ENCODE peak calls at places on chromosomes 2 and 18, in four cellular contexts. O, R, Q and S are unnamed samples. For H3K9me3, the result is how much of the 10 kb centered on the place peaks cover.

GRCh38 chr2:120709608-120710041 is 26.0 kb upstream of the GLI2 start:
- DNase-seq in O (no peak), R (no peak), Q (no peak), S (no peak)

GRCh38 chr2:44549099-44549471 is 187.3 kb downstream of the CAMKMT start:
- DNase-seq in O (no peak), R (no peak), Q (peak), S (no peak)

GRCh38 chr18:32730620-32731021 is 42.2 kb downstream of the KLHL14 start:
- DNase-seq in O (peak), R (no peak), Q (no peak), S (no peak)

GRCh38 chr2:117856415-117857210 is 42.1 kb downstream of the DDX18 start:
- DNase-seq in O (peak), R (no peak), Q (peak), S (no peak)

GRCh38 chr2:158006961-158007664 is 94.6 kb upstream of the UPP2 start:
- DNase-seq in O (no peak), R (no peak), Q (no peak), S (no peak)

GRCh38 chr18:34647251-34647650 is 62.8 kb upstream of the DTNA start:
- DNase-seq in O (no peak), R (no peak), Q (no peak), S (no peak)

GRCh38 chr2:173991857-173992588 is 26.9 kb upstream of the SP3 start:
- DNase-seq in O (no peak), R (peak), Q (no peak), S (peak)

GRCh38 chr2:69577467-69578200 is 65.9 kb downstream of the AAK1 start:
- DNase-seq in O (no peak), R (no peak), Q (no peak), S (no peak)

GRCh38 chr2:129936334-129936934 is 43.0 kb upstream of the RAB6C start:
- DNase-seq in O (no peak), R (no peak), Q (no peak), S (no peak)

GRCh38 chr2:7745369-7745768 is 828.2 kb downstream of the RNF144A start:
- DNase-seq in O (no peak), R (no peak), Q (no peak), S (no peak)

GRCh38 chr2:176709541-176709951 is 440.3 kb downstream of the MTX2 start:
- DNase-seq in O (no peak), R (peak), Q (no peak), S (peak)

GRCh38 chr18:43888601-43889000 is 611.3 kb upstream of the SYT4 start:
- DNase-seq in O (no peak), R (no peak), Q (no peak), S (no peak)

GRCh38 chr2:162925595-162925994 is 87.0 kb upstream of the KCNH7 start:
- DNase-seq in O (no peak), R (no peak), Q (no peak), S (no peak)

GRCh38 chr2:241002275-241003046 is 4.0 kb downstream of the SNED1 start:
- DNase-seq in O (no peak), R (no peak), Q (no peak), S (no peak)

GRCh38 chr18:73962251-73962650 is 185.4 kb downstream of the FBXO15 start:
- DNase-seq in O (no peak), R (no peak), Q (peak), S (no peak)

GRCh38 chr18:58228762-58229161 is 184.7 kb downstream of the NEDD4L start:
- DNase-seq in O (no peak), R (no peak), Q (no peak), S (no peak)

GRCh38 chr2:186683341-186683740 is 10.5 kb upstream of the FAM171B start:
- DNase-seq in O (no peak), R (no peak), Q (no peak), S (no peak)

GRCh38 chr18:23943903-23944624 is 70.5 kb upstream of the TTC39C start:
- DNase-seq in O (no peak), R (no peak), Q (peak), S (no peak)

GRCh38 chr2:32723467-32724079 is 95.7 kb downstream of the TTC27 start:
- DNase-seq in O (no peak), R (no peak), Q (no peak), S (no peak)
- H3K27ac ChIP-seq in O (no peak), R (no peak), Q (no peak), S (no peak)

DNA sequence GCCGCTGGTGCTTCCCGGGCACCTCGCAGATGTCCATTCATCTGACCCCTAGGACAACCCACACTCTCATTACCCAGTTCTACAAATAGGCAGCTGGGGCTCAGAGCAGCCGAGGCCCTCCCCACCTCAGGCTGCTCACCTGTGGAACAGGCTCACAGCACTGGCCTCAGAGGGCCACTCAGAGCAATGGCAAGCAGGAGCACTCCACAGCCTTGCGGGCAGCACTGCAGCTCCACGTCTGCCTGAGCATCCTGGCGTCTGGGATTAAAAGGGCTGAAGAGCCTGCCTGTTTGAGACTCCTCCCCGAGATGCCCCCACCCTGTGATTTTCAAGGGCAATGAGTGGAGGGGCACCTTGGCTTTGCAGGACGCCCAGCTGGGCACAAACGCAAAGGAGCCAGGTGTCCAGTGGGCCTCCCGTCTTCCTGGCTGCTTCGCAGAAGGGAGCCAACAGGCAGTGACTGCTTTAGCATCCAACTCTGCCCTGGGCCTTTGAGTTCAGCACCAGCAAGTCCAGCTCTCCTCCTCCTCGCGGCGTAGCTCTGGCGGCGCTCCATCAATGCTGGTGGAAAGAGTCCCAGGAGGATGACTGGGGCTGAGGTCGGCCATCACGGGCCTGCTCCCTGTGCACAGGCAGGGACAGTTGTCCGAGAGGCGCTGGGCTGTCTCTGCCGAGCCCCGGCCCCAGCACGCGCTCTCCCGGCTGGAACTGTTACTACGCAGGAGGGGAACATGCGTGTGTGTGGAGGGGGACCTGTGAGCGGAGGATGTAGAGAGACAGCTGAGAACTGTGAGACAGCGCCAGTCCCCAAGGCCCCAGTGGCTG is 297.2 kb downstream of the NDUFA10 start:
- DNase-seq in O (no peak), R (peak), Q (no peak), S (peak)
- H3K9me3 ChIP-seq in O (under half), R (under half), Q (half or more), S (under half)

GRCh38 chr18:78722391-78722790 is 257.2 kb upstream of the SALL3 start:
- DNase-seq in O (no peak), R (no peak), Q (no peak), S (no peak)

GRCh38 chr18:78722959-78723706 is 256.5 kb upstream of the SALL3 start:
- DNase-seq in O (no peak), R (no peak), Q (no peak), S (no peak)

GRCh38 chr18:78720456-78721250 is 259.0 kb upstream of the SALL3 start:
- DNase-seq in O (no peak), R (no peak), Q (no peak), S (peak)

GRCh38 chr18:78721281-78721949 is 258.2 kb upstream of the SALL3 start:
- DNase-seq in O (no peak), R (no peak), Q (no peak), S (no peak)

GRCh38 chr18:78721986-78722385 is 257.6 kb upstream of the SALL3 start:
- DNase-seq in O (no peak), R (no peak), Q (no peak), S (no peak)
- H3K27ac ChIP-seq in O (no peak), R (no peak), Q (no peak), S (no peak)

DNA sequence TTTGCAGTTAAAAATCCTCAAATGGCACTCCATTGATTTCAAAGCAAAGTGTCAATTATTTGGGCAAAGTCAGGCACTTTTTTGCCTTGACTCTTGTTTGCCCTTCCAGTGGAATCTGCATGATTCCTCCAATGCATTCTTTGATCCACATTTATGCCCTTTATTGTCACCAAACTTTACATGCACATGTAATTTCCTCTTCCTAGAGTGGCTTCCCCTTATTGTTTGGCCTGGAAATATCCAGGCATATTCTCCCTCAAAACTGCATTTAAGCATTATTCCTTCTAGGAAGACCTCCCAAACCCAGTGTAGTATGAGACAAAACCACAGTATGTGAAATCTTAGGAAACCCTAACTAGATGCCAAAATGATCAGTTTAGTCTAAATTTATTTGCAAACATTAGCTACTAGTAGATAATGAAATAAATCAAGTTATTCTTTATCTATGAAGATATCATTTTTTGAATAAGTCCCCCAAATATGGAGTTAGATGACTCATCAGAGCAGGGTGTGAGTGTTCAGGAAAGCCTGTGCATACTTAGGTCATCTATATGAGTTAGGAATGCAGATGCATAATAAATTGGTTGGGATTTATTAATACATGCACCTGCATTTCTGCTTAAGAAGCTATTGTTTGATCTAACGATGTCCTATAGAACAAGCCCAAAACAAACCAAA is 433.3 kb upstream of the TCF4 start:
- DNase-seq in O (no peak), R (no peak), Q (no peak), S (no peak)
- H3K9me3 ChIP-seq in O (under half), R (under half), Q (under half), S (under half)

GRCh38 chr2:219406861-219407230 is 11.3 kb upstream of the DES start:
- DNase-seq in O (no peak), R (peak), Q (peak), S (peak)
- H3K27ac ChIP-seq in O (no peak), R (peak), Q (peak), S (peak)

GRCh38 chr2:9852881-9853280 is 9.6 kb downstream of the TAF1B start:
- DNase-seq in O (no peak), R (no peak), Q (no peak), S (no peak)
- H3K9me3 ChIP-seq in O (under half), R (under half), Q (under half), S (under half)

DNA sequence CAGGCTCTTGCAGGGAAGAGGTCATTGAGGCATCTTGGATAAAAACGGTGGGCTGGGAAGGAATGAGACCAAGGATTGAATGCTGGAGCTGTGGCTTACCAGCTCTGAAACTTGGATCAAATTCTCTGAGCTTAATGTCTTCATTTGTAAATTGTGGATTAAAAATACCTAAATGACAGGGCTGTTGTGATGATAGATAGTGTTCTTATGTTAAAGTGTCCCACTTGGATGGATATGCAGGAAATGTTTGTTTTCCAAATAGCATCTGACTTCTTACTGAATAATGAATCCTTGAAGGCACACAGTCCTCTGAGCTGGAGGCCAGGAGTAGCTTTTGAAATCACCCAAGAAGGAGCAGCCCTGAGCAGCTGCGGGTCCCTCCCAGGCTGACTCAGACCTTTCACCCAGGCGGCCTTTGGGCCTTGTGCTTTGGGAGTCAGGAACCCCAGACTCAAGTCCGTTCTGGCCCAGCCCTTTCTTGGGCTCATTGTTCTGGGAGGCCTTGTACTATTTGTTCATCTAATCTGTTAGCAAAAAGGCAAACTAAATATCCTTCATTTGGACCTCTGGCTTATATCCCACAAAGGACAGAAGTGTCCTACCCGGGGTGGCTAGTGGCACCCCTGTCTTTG is 173.0 kb upstream of the GATA6 start:
- DNase-seq in O (no peak), R (peak), Q (no peak), S (peak)
- H3K27ac ChIP-seq in O (no peak), R (no peak), Q (no peak), S (no peak)

DNA sequence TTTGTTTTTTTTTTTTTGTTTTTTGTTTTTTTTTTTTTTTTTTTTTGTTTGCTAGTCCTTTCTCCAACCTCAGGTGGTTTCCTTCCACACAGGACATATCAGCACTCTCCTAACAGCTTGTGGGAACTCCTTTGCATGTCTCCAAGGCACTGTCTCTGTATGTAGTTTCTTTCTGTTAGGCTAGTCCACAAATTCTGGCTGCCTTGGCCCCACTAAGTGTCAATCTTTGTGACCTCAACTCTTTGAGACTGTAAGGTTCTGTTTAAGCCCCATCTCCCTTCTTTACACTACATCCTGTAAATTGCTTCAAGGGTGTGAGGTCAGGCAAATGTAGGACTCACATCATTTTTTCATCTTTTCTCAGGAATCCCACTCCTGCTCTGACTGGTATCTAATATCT is 85.1 kb downstream of the NCOA1 start:
- DNase-seq in O (no peak), R (no peak), Q (no peak), S (no peak)
- H3K9me3 ChIP-seq in O (under half), R (under half), Q (under half), S (under half)

GRCh38 chr2:217837530-217837929 is 165.3 kb downstream of the TNS1 start:
- DNase-seq in O (no peak), R (no peak), Q (no peak), S (peak)

GRCh38 chr2:217834744-217835513 is 167.9 kb downstream of the TNS1 start:
- DNase-seq in O (no peak), R (peak), Q (no peak), S (no peak)

GRCh38 chr2:217834057-217834620 is 168.7 kb downstream of the TNS1 start:
- DNase-seq in O (no peak), R (peak), Q (no peak), S (peak)

GRCh38 chr2:217837001-217837491 is 165.7 kb downstream of the TNS1 start:
- DNase-seq in O (no peak), R (peak), Q (no peak), S (peak)

DNA sequence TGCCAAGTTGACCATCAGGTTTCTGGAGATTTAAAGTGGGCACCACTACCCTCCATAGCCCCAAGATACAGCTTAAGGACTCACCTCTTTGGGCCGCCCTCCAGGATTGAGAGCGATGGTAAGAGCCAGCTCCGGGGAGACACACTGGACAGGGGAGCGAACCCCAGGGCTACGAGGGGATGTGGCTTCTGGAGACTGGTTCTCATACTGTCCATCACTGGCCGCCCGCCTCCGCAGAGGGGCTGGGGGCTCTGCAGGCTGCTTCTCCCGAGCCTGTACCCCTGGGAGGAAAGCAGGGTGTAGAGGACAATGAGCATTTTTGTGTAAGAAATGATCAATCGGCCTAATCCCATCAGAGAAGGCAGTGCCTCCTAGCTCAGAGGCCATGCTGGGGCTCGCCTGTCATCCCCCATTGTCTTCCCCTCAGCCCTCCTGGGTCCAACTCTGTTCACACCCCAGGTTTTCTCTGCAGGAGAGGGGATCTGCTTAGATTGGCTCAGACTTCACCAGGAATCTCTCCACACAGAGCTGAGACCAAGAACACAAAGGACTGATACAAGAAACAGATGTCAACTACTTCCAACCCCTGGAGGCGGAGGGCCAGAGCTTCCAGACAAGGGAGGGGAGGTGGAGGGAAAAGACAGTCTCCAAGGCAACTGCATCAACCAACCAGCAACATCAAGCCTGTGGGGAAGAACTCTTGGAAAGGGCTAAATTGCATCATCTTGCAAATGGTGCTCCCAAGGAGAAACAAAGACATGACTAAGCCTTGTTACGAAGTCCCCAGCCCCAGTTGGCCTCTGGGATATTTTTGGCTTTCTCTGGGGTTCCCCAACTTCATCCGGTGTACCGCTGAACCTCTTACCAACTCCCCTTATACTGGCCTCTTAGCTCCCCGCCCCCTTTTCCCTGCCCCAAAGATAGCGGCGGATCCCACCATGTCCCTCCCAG is 166.6 kb downstream of the TNS1 start:
- DNase-seq in O (no peak), R (peak), Q (peak), S (peak)
- H3K27ac ChIP-seq in O (no peak), R (peak), Q (peak), S (peak)

GRCh38 chr2:16071039-16071864 is 130.9 kb downstream of the MYCN start:
- DNase-seq in O (no peak), R (no peak), Q (no peak), S (no peak)

GRCh38 chr2:16072638-16073290 is 132.4 kb downstream of the MYCN start:
- DNase-seq in O (no peak), R (no peak), Q (no peak), S (no peak)

GRCh38 chr2:16070648-16070971 is 130.3 kb downstream of the MYCN start:
- DNase-seq in O (no peak), R (no peak), Q (no peak), S (no peak)

GRCh38 chr2:16073471-16073870 is 133.1 kb downstream of the MYCN start:
- DNase-seq in O (no peak), R (no peak), Q (no peak), S (no peak)

GRCh38 chr2:16071865-16072637 is 131.7 kb downstream of the MYCN start:
- DNase-seq in O (no peak), R (no peak), Q (no peak), S (no peak)
- H3K9me3 ChIP-seq in O (under half), R (under half), Q (half or more), S (under half)